ENCODE peak calls at places on chromosomes 13 and 19, in six cellular contexts. H is ascending aorta, P is caudate nucleus, B is RWPE1, J is tibial nerve, E is left ventricle myocardium inferior. N is an unnamed sample.

GRCh38 chr19:35038623-35039512 is 2.7 kb upstream of the HPN start:
- DNase-seq in H (peak; percentile 66), P (no peak), B (no peak), J (no peak), E (peak; percentile 34), N (no peak)

GRCh38 chr13:66714795-66715194 is 515.3 kb downstream of the PCDH9 start:
- DNase-seq in H (no peak), P (no peak), B (no peak), J (no peak), E (no peak), N (no peak)

GRCh38 chr13:112069063-112069726 is 2.2 kb downstream of the SOX1 start:
- DNase-seq in H (no peak), P (no peak), B (no peak), J (no peak), E (no peak), N (no peak)

GRCh38 chr13:41064493-41064892 is 3.2 kb downstream of the WBP4 start:
- DNase-seq in H (no peak), P (no peak), B (no peak), J (no peak), E (no peak), N (peak; percentile 44)

GRCh38 chr13:25932353-25932752 is 119.5 kb downstream of the SHISA2 start:
- DNase-seq in H (no peak), P (no peak), B (no peak), J (no peak), E (no peak), N (no peak)

GRCh38 chr13:50990540-50991506 is 81.2 kb downstream of the RNASEH2B start:
- DNase-seq in H (peak; percentile 77), P (no peak), B (no peak), J (peak; percentile 69), E (peak; percentile 50), N (peak; percentile 52)

GRCh38 chr13:59368652-59369051 is 795.1 kb downstream of the DIAPH3 start:
- DNase-seq in H (no peak), P (no peak), B (no peak), J (no peak), E (no peak), N (no peak)

GRCh38 chr13:55815458-55816033 is 1325.2 kb upstream of the PRR20A start:
- DNase-seq in H (no peak), P (no peak), B (no peak), J (no peak), E (no peak), N (no peak)

GRCh38 chr19:41009700-41010235 is 18.7 kb downstream of the CYP2B6 start:
- DNase-seq in H (no peak), P (no peak), B (no peak), J (no peak), E (no peak), N (no peak)

GRCh38 chr19:12580180-12580694 is 29.0 kb upstream of the ZNF564 start:
- DNase-seq in H (no peak), P (no peak), B (peak; percentile 58), J (no peak), E (no peak), N (peak; percentile 49)

GRCh38 chr13:82477436-82477835 is 1404.8 kb downstream of the SLITRK1 start:
- DNase-seq in H (no peak), P (no peak), B (no peak), J (no peak), E (no peak), N (no peak)

GRCh38 chr19:3708207-3708931 is at the start of gene TJP3:
- DNase-seq in H (no peak), P (no peak), B (no peak), J (no peak), E (no peak), N (no peak)

GRCh38 chr13:31765441-31765840 is 26.1 kb downstream of the RXFP2 start:
- DNase-seq in H (no peak), P (no peak), B (no peak), J (no peak), E (no peak), N (peak; percentile 55)

GRCh38 chr13:20721454-20722357 is 18.2 kb downstream of the IL17D start:
- DNase-seq in H (no peak), P (no peak), B (peak; percentile 49), J (peak; percentile 38), E (peak; percentile 55), N (peak; percentile 24)

GRCh38 chr13:35966024-35966423 is 165.2 kb downstream of the DCLK1 start:
- DNase-seq in H (no peak), P (no peak), B (no peak), J (no peak), E (no peak), N (no peak)

GRCh38 chr19:38844093-38844686 is 5.6 kb downstream of the HNRNPL start:
- DNase-seq in H (no peak), P (no peak), B (no peak), J (no peak), E (no peak), N (no peak)

GRCh38 chr19:38843175-38843758 is 6.5 kb downstream of the HNRNPL start:
- DNase-seq in H (no peak), P (no peak), B (no peak), J (no peak), E (no peak), N (no peak)

GRCh38 chr19:38841180-38841766 is 8.5 kb downstream of the HNRNPL start:
- DNase-seq in H (no peak), P (no peak), B (no peak), J (no peak), E (no peak), N (no peak)

GRCh38 chr19:38841787-38842438 is 7.9 kb downstream of the HNRNPL start:
- DNase-seq in H (no peak), P (no peak), B (no peak), J (no peak), E (no peak), N (no peak)

GRCh38 chr19:38842439-38843174 is 7.2 kb downstream of the HNRNPL start:
- DNase-seq in H (no peak), P (no peak), B (no peak), J (no peak), E (no peak), N (no peak)
- H3K27ac ChIP-seq in H (no peak overlapping the region), P (no peak overlapping the region), B (peak overlapping the region; percentile 99), J (peak overlapping the region; percentile 10), E (no peak overlapping the region), N (no peak overlapping the region)

GRCh38 chr19:16869331-16869972 is 19.3 kb upstream of the F2RL3 start:
- DNase-seq in H (no peak), P (no peak), B (no peak), J (no peak), E (no peak), N (no peak)

GRCh38 chr19:16872728-16873127 is 16.1 kb upstream of the F2RL3 start:
- DNase-seq in H (no peak), P (no peak), B (no peak), J (no peak), E (no peak), N (no peak)

GRCh38 chr19:16873603-16874002 is 15.2 kb upstream of the F2RL3 start:
- DNase-seq in H (no peak), P (no peak), B (no peak), J (no peak), E (no peak), N (no peak)

GRCh38 chr19:16874250-16874977 is 14.4 kb upstream of the F2RL3 start:
- DNase-seq in H (no peak), P (no peak), B (no peak), J (no peak), E (no peak), N (no peak)

GRCh38 chr19:16871870-16872269 is 16.9 kb upstream of the F2RL3 start:
- DNase-seq in H (no peak), P (no peak), B (no peak), J (no peak), E (no peak), N (no peak)
- H3K27ac ChIP-seq in H (no peak overlapping the region), P (no peak overlapping the region), B (no peak overlapping the region), J (peak overlapping the region; percentile 47), E (peak overlapping the region; percentile 83), N (no peak overlapping the region)

GRCh38 chr13:54627973-54628372 is 1599.4 kb downstream of the OLFM4 start:
- DNase-seq in H (no peak), P (no peak), B (no peak), J (no peak), E (no peak), N (no peak)

GRCh38 chr13:54633461-54633860 is 1604.8 kb downstream of the OLFM4 start:
- DNase-seq in H (no peak), P (no peak), B (no peak), J (no peak), E (no peak), N (no peak)

DNA sequence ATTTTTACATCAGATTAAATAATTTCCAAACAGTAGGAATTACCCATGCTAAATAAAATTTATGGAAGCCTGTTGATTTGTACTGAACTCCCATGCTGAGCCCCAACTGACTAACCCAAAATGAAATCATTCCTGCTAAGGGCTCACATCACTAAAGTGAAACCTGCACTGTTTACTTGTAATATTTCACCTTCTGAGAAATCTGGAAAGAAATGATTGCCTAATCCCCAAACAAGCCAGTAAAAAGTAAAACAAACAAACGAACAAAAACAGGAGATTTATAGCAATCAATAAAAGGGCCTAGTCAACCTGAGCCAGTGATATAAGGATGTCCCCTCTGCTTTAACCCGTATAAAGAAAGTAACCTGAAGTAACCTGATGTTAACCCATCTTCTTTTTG is 1599.8 kb downstream of the OLFM4 start:
- DNase-seq in H (no peak), P (no peak), B (no peak), J (no peak), E (no peak), N (no peak)
- H3K27ac ChIP-seq in H (no peak overlapping the region), P (no peak overlapping the region), B (no peak overlapping the region), J (no peak overlapping the region), E (no peak overlapping the region), N (no peak overlapping the region)

DNA sequence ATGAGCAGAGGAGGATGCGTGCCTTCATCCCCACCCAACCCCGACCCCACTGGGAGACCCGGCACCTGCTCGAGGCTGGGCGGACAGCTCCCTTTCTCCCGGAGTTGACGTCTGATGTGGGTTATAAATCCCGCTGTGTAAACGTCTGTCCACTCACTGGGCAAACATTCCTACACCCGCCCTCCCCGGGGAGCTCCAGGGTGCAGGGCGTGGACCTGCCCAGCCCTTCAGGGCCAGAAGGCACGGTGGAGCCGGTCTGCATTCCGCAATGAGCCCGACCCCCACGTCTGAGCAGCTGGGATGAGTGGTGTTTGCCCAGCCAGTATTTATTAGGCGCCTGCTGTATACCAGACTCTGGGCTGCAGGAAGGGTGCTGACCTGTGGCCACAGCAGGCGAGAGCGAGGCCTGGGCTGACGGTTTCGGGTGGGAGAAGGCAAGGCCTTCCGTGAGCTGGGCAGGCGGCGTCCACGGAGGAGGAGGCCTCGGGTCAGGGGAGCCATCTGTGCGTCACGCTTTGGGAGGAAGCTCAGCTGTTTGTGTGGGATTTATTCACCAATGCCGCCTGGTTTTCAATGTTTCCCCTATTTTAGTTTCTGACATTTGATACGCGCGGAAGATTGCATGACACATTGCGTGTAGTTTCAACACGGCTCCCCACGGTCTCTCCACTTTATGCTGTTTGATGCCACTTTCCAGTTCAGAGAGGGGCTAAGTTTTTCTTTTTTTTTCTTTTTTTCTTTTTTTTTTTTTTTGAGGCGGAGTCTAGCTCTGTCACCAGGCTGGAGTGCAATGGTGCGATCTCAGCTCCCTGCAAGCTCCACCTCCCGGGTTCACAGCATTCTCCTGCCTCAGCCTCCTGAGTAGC is 2.0 kb downstream of the MISP start:
- DNase-seq in H (no peak), P (no peak), B (peak; percentile 95), J (peak; percentile 43), E (no peak), N (peak; percentile 69)
- H3K27ac ChIP-seq in H (no peak overlapping the region), P (no peak overlapping the region), B (peak overlapping the region; percentile 97), J (peak overlapping the region; percentile 76), E (peak overlapping the region; percentile 27), N (peak overlapping the region; percentile 98)

GRCh38 chr19:33241530-33242101 is 16.0 kb upstream of the SLC7A10 start:
- DNase-seq in H (no peak), P (no peak), B (peak; percentile 24), J (no peak), E (no peak), N (no peak)
- H3K27ac ChIP-seq in H (no peak overlapping the region), P (no peak overlapping the region), B (no peak overlapping the region), J (no peak overlapping the region), E (no peak overlapping the region), N (no peak overlapping the region)